ENCODE peak calls at places on chromosomes 13 and 19, in ten cellular contexts. One of them, this sample, is unnamed.

GRCh38 chr13:29767006-29767405 is 83.4 kb downstream of the UBL3 start:
- DNase-seq in fibroblast of lung: peak; percentile 55
- DNase-seq in pancreas: no peak
- DNase-seq in AG09319: no peak
- DNase-seq in AG04449: no peak
- DNase-seq in CD4-positive, alpha-beta T cell: no peak
- DNase-seq in progenitor cell of endocrine pancreas: no peak
- DNase-seq in lower leg skin: no peak
- DNase-seq in transverse colon: no peak
- DNase-seq in upper lobe of right lung: no peak
- DNase-seq in this sample: no peak

GRCh38 chr13:78147905-78148304 is 229.3 kb upstream of the EDNRB start:
- DNase-seq in upper lobe of right lung: no peak
- DNase-seq in AG04449: no peak
- DNase-seq in pancreas: no peak
- DNase-seq in AG09319: no peak
- DNase-seq in lower leg skin: no peak
- DNase-seq in progenitor cell of endocrine pancreas: no peak
- DNase-seq in CD4-positive, alpha-beta T cell: no peak
- DNase-seq in fibroblast of lung: peak; percentile 59
- DNase-seq in transverse colon: no peak
- DNase-seq in this sample: peak; percentile 72

GRCh38 chr13:100394005-100394695 is 194.4 kb downstream of the GGACT start:
- DNase-seq in lower leg skin: no peak
- DNase-seq in upper lobe of right lung: no peak
- DNase-seq in fibroblast of lung: peak; percentile 88
- DNase-seq in AG09319: peak; percentile 56
- DNase-seq in progenitor cell of endocrine pancreas: no peak
- DNase-seq in transverse colon: no peak
- DNase-seq in AG04449: peak; percentile 68
- DNase-seq in pancreas: no peak
- DNase-seq in CD4-positive, alpha-beta T cell: no peak
- DNase-seq in this sample: peak; percentile 28

GRCh38 chr19:10431943-10432735 is 11.8 kb downstream of the PDE4A start:
- DNase-seq in fibroblast of lung: no peak
- DNase-seq in upper lobe of right lung: peak; percentile 92
- DNase-seq in transverse colon: peak; percentile 86
- DNase-seq in progenitor cell of endocrine pancreas: no peak
- DNase-seq in lower leg skin: no peak
- DNase-seq in AG04449: no peak
- DNase-seq in CD4-positive, alpha-beta T cell: peak; percentile 65
- DNase-seq in AG09319: no peak
- DNase-seq in pancreas: peak; percentile 86
- DNase-seq in this sample: no peak

GRCh38 chr19:45037393-45038169 is 1.3 kb upstream of the CLASRP start:
- DNase-seq in pancreas: no peak
- DNase-seq in transverse colon: no peak
- DNase-seq in CD4-positive, alpha-beta T cell: no peak
- DNase-seq in upper lobe of right lung: no peak
- DNase-seq in fibroblast of lung: no peak
- DNase-seq in lower leg skin: no peak
- DNase-seq in AG09319: no peak
- DNase-seq in progenitor cell of endocrine pancreas: no peak
- DNase-seq in AG04449: no peak
- DNase-seq in this sample: no peak

GRCh38 chr19:8610041-8610927 is at the start of gene ADAMTS10:
- DNase-seq in pancreas: peak; percentile 71
- DNase-seq in upper lobe of right lung: no peak
- DNase-seq in transverse colon: peak; percentile 18
- DNase-seq in lower leg skin: no peak
- DNase-seq in fibroblast of lung: peak; percentile 44
- DNase-seq in AG09319: no peak
- DNase-seq in progenitor cell of endocrine pancreas: no peak
- DNase-seq in CD4-positive, alpha-beta T cell: peak; percentile 50
- DNase-seq in AG04449: no peak
- DNase-seq in this sample: no peak

GRCh38 chr19:7679017-7679720 is 1.5 kb upstream of the TRAPPC5 start:
- DNase-seq in CD4-positive, alpha-beta T cell: peak; percentile 80
- DNase-seq in upper lobe of right lung: no peak
- DNase-seq in AG04449: no peak
- DNase-seq in progenitor cell of endocrine pancreas: no peak
- DNase-seq in lower leg skin: no peak
- DNase-seq in transverse colon: peak; percentile 43
- DNase-seq in AG09319: no peak
- DNase-seq in fibroblast of lung: no peak
- DNase-seq in pancreas: no peak
- DNase-seq in this sample: no peak

GRCh38 chr13:32472194-32472621 is 44.3 kb upstream of the N4BP2L1 start:
- DNase-seq in transverse colon: no peak
- DNase-seq in pancreas: no peak
- DNase-seq in progenitor cell of endocrine pancreas: no peak
- DNase-seq in upper lobe of right lung: no peak
- DNase-seq in CD4-positive, alpha-beta T cell: no peak
- DNase-seq in AG04449: no peak
- DNase-seq in lower leg skin: no peak
- DNase-seq in fibroblast of lung: peak; percentile 19
- DNase-seq in AG09319: no peak
- DNase-seq in this sample: no peak

GRCh38 chr13:99689955-99690354 is 188.7 kb downstream of the TM9SF2 start:
- DNase-seq in fibroblast of lung: no peak
- DNase-seq in progenitor cell of endocrine pancreas: no peak
- DNase-seq in upper lobe of right lung: no peak
- DNase-seq in AG04449: no peak
- DNase-seq in CD4-positive, alpha-beta T cell: no peak
- DNase-seq in pancreas: no peak
- DNase-seq in transverse colon: no peak
- DNase-seq in lower leg skin: no peak
- DNase-seq in AG09319: no peak
- DNase-seq in this sample: no peak

GRCh38 chr19:18637644-18638630 is 1.1 kb downstream of the KLHL26 start:
- DNase-seq in CD4-positive, alpha-beta T cell: no peak
- DNase-seq in AG09319: no peak
- DNase-seq in upper lobe of right lung: no peak
- DNase-seq in progenitor cell of endocrine pancreas: no peak
- DNase-seq in pancreas: peak; percentile 84
- DNase-seq in fibroblast of lung: no peak
- DNase-seq in AG04449: no peak
- DNase-seq in transverse colon: peak; percentile 61
- DNase-seq in lower leg skin: no peak
- DNase-seq in this sample: no peak

GRCh38 chr13:68232351-68233130 is 1002.4 kb upstream of the PCDH9 start:
- DNase-seq in lower leg skin: no peak
- DNase-seq in fibroblast of lung: peak; percentile 2
- DNase-seq in AG09319: no peak
- DNase-seq in transverse colon: no peak
- DNase-seq in AG04449: no peak
- DNase-seq in upper lobe of right lung: no peak
- DNase-seq in CD4-positive, alpha-beta T cell: no peak
- DNase-seq in pancreas: no peak
- DNase-seq in progenitor cell of endocrine pancreas: no peak
- DNase-seq in this sample: no peak

DNA sequence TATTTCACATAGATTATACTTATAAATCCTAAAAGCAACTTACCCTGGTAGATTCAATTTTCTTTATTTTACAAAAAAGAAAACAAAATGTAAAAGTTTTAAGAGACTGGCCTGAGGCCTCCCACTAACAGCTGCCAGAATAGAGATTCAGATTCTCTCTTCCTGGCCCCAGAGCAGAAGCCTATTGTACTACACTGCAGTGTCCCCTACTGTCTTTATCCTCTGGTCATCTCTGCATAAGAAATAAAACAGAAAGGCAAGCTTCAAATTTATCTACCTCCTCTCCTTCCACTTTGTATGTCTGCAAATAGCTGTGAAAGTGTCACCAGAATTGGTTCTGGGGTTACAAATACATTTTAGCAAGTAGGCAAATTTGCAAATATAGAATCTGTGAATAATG is 1004.1 kb upstream of the PCDH9 start:
- DNase-seq in progenitor cell of endocrine pancreas: no peak
- DNase-seq in AG09319: no peak
- DNase-seq in upper lobe of right lung: no peak
- DNase-seq in AG04449: no peak
- DNase-seq in pancreas: no peak
- DNase-seq in CD4-positive, alpha-beta T cell: no peak
- DNase-seq in transverse colon: no peak
- DNase-seq in fibroblast of lung: peak; percentile 36
- DNase-seq in lower leg skin: no peak
- DNase-seq in this sample: no peak
- TF ChIP-seq CTCF in progenitor cell of endocrine pancreas: no peak
- TF ChIP-seq CTCF in AG09319: no peak
- TF ChIP-seq CTCF in upper lobe of right lung: no peak
- TF ChIP-seq CTCF in AG04449: no peak
- TF ChIP-seq CTCF in pancreas: no peak
- TF ChIP-seq CTCF in CD4-positive, alpha-beta T cell: no peak
- TF ChIP-seq CTCF in transverse colon: no peak
- TF ChIP-seq CTCF in fibroblast of lung: peak; percentile 32
- TF ChIP-seq CTCF in lower leg skin: no peak
- TF ChIP-seq CTCF in this sample: peak; percentile 34

GRCh38 chr13:47798906-47799305 is 202.2 kb downstream of the SUCLA2 start:
- DNase-seq in transverse colon: no peak
- DNase-seq in upper lobe of right lung: no peak
- DNase-seq in fibroblast of lung: peak; percentile 40
- DNase-seq in AG04449: no peak
- DNase-seq in CD4-positive, alpha-beta T cell: no peak
- DNase-seq in lower leg skin: no peak
- DNase-seq in progenitor cell of endocrine pancreas: no peak
- DNase-seq in pancreas: no peak
- DNase-seq in AG09319: no peak
- DNase-seq in this sample: no peak
- TF ChIP-seq CTCF in transverse colon: no peak
- TF ChIP-seq CTCF in upper lobe of right lung: no peak
- TF ChIP-seq CTCF in fibroblast of lung: peak; percentile 41
- TF ChIP-seq CTCF in AG04449: peak; percentile 25
- TF ChIP-seq CTCF in CD4-positive, alpha-beta T cell: no peak
- TF ChIP-seq CTCF in lower leg skin: no peak
- TF ChIP-seq CTCF in progenitor cell of endocrine pancreas: no peak
- TF ChIP-seq CTCF in pancreas: no peak
- TF ChIP-seq CTCF in AG09319: peak; percentile 44
- TF ChIP-seq CTCF in this sample: peak; percentile 40

DNA sequence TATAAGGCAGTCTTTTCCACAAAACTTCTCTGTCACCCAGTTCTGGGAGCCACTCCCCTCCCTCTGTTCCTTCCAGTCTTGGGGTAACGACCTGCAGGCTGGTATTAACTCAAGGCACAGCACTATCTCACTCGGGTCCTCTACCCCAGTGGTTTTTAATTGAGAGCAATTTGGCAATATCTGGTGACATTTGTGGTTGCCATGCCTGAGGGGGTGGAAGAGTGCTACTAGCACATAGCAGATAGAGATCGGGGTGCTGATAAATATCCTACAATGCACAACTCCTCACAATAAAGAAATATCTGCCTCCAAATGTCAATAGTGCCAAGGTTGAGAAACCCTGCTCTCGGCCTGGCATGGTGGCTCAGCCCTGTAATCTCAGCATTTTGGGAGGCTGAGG is 117.7 kb upstream of the ABCC4 start:
- DNase-seq in AG09319: no peak
- DNase-seq in fibroblast of lung: no peak
- DNase-seq in progenitor cell of endocrine pancreas: no peak
- DNase-seq in pancreas: no peak
- DNase-seq in transverse colon: no peak
- DNase-seq in AG04449: no peak
- DNase-seq in lower leg skin: no peak
- DNase-seq in upper lobe of right lung: no peak
- DNase-seq in CD4-positive, alpha-beta T cell: no peak
- DNase-seq in this sample: no peak
- TF ChIP-seq CTCF in AG09319: no peak
- TF ChIP-seq CTCF in fibroblast of lung: no peak
- TF ChIP-seq CTCF in progenitor cell of endocrine pancreas: no peak
- TF ChIP-seq CTCF in pancreas: no peak
- TF ChIP-seq CTCF in transverse colon: no peak
- TF ChIP-seq CTCF in AG04449: no peak
- TF ChIP-seq CTCF in lower leg skin: no peak
- TF ChIP-seq CTCF in upper lobe of right lung: no peak
- TF ChIP-seq CTCF in CD4-positive, alpha-beta T cell: no peak
- TF ChIP-seq CTCF in this sample: no peak

GRCh38 chr19:49570138-49570856 is 10.1 kb downstream of the NOSIP start:
- DNase-seq in progenitor cell of endocrine pancreas: peak; percentile 51
- DNase-seq in CD4-positive, alpha-beta T cell: peak; percentile 73
- DNase-seq in upper lobe of right lung: no peak
- DNase-seq in transverse colon: peak; percentile 73
- DNase-seq in AG09319: peak; percentile 60
- DNase-seq in pancreas: no peak
- DNase-seq in fibroblast of lung: peak; percentile 89
- DNase-seq in AG04449: no peak
- DNase-seq in lower leg skin: no peak
- DNase-seq in this sample: peak; percentile 50

GRCh38 chr19:49574206-49574755 is 6.1 kb downstream of the NOSIP start:
- DNase-seq in AG04449: no peak
- DNase-seq in progenitor cell of endocrine pancreas: no peak
- DNase-seq in lower leg skin: no peak
- DNase-seq in AG09319: no peak
- DNase-seq in fibroblast of lung: no peak
- DNase-seq in upper lobe of right lung: no peak
- DNase-seq in CD4-positive, alpha-beta T cell: no peak
- DNase-seq in pancreas: no peak
- DNase-seq in transverse colon: no peak
- DNase-seq in this sample: no peak

GRCh38 chr19:49573451-49573850 is 6.9 kb downstream of the NOSIP start:
- DNase-seq in transverse colon: no peak
- DNase-seq in AG04449: no peak
- DNase-seq in pancreas: no peak
- DNase-seq in progenitor cell of endocrine pancreas: no peak
- DNase-seq in upper lobe of right lung: no peak
- DNase-seq in AG09319: no peak
- DNase-seq in CD4-positive, alpha-beta T cell: no peak
- DNase-seq in fibroblast of lung: no peak
- DNase-seq in lower leg skin: no peak
- DNase-seq in this sample: no peak

GRCh38 chr19:49573009-49573408 is 7.3 kb downstream of the NOSIP start:
- DNase-seq in progenitor cell of endocrine pancreas: no peak
- DNase-seq in lower leg skin: no peak
- DNase-seq in AG09319: no peak
- DNase-seq in upper lobe of right lung: no peak
- DNase-seq in transverse colon: no peak
- DNase-seq in fibroblast of lung: no peak
- DNase-seq in AG04449: no peak
- DNase-seq in CD4-positive, alpha-beta T cell: no peak
- DNase-seq in pancreas: no peak
- DNase-seq in this sample: no peak

DNA sequence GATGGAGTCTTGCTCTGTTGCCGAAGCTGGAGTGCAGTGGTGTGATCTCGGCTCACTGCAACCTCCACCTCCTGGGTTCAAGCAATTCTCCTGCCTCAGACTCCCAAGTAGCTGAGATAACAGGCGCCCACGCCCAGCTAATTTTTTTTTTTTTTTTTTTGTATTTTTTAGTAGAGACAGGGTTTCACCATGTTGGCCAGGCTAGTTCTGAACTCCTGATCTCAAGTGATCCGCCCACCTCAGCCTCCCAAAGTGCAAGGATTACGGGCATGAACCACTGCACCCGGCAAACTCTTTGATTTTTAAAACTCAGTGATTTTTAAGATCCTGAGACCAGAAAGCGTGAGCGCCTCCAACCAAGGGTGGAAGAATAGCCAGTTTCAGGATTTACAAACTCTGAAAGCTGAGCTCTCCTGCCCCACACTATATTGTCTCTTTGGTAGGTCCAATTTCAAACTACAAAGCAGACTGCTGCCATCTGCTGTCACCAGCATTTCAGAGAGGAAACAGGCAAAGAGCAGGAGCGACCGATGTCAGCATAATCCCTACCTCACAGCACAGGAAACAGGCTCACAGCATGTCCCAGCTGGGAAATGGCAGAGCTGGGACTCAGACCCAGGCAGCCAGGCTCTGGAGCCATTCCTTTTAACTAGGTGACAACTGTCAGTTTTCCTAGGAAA is 9.2 kb downstream of the NOSIP start:
- DNase-seq in progenitor cell of endocrine pancreas: no peak
- DNase-seq in CD4-positive, alpha-beta T cell: peak; percentile 52
- DNase-seq in lower leg skin: no peak
- DNase-seq in AG09319: no peak
- DNase-seq in fibroblast of lung: no peak
- DNase-seq in pancreas: no peak
- DNase-seq in upper lobe of right lung: no peak
- DNase-seq in transverse colon: peak; percentile 68
- DNase-seq in AG04449: no peak
- DNase-seq in this sample: no peak
- TF ChIP-seq CTCF in progenitor cell of endocrine pancreas: no peak
- TF ChIP-seq CTCF in CD4-positive, alpha-beta T cell: peak; percentile 57
- TF ChIP-seq CTCF in lower leg skin: no peak
- TF ChIP-seq CTCF in AG09319: no peak
- TF ChIP-seq CTCF in fibroblast of lung: no peak
- TF ChIP-seq CTCF in pancreas: no peak
- TF ChIP-seq CTCF in upper lobe of right lung: peak; percentile 8
- TF ChIP-seq CTCF in transverse colon: peak; percentile 28
- TF ChIP-seq CTCF in AG04449: no peak
- TF ChIP-seq CTCF in this sample: peak; percentile 18